ENCODE peak calls at places on chromosomes 6 and 20, in four cellular contexts. One of them, this sample, is unnamed.

GRCh38 chr6:22612241-22612640 is 42.9 kb downstream of the HDGFL1 start:
- DNase-seq in A549: no peak
- DNase-seq in K562: no peak
- DNase-seq in GM12878: no peak
- DNase-seq in this sample: peak; percentile 60

GRCh38 chr6:143965503-143966171 is 42.4 kb downstream of the PLAGL1 start:
- DNase-seq in A549: no peak
- DNase-seq in K562: no peak
- DNase-seq in GM12878: no peak
- DNase-seq in this sample: peak; percentile 58

GRCh38 chr6:2632368-2632767 is 118.4 kb downstream of the MYLK4 start:
- DNase-seq in A549: no peak
- DNase-seq in K562: no peak
- DNase-seq in GM12878: no peak
- DNase-seq in this sample: peak; percentile 46

GRCh38 chr20:5061209-5061608 is 58.5 kb downstream of the PCNA start:
- DNase-seq in A549: peak; percentile 87
- DNase-seq in K562: no peak
- DNase-seq in GM12878: no peak
- DNase-seq in this sample: peak; percentile 48

GRCh38 chr20:62356143-62356947 is 10.8 kb downstream of the LAMA5 start:
- DNase-seq in A549: peak; percentile 45
- DNase-seq in K562: no peak
- DNase-seq in GM12878: no peak
- DNase-seq in this sample: no peak

GRCh38 chr6:36701401-36701991 is 3.9 kb downstream of the RAB44 start:
- DNase-seq in A549: no peak
- DNase-seq in K562: no peak
- DNase-seq in GM12878: no peak
- DNase-seq in this sample: no peak

GRCh38 chr6:37317312-37318038 is 36.3 kb upstream of the RNF8 start:
- DNase-seq in A549: no peak
- DNase-seq in K562: no peak
- DNase-seq in GM12878: no peak
- DNase-seq in this sample: no peak

GRCh38 chr6:73054958-73055357 is 170.3 kb downstream of the KHDC1L start:
- DNase-seq in A549: no peak
- DNase-seq in K562: no peak
- DNase-seq in GM12878: no peak
- DNase-seq in this sample: no peak

GRCh38 chr6:101832371-101832770 is 438.9 kb downstream of the GRIK2 start:
- DNase-seq in A549: no peak
- DNase-seq in K562: no peak
- DNase-seq in GM12878: no peak
- DNase-seq in this sample: no peak

GRCh38 chr6:50187212-50188055 is 137.7 kb upstream of the DEFB112 start:
- DNase-seq in A549: no peak
- DNase-seq in K562: no peak
- DNase-seq in GM12878: no peak
- DNase-seq in this sample: no peak

GRCh38 chr20:2558581-2559301 is 22.4 kb downstream of the TMC2 start:
- DNase-seq in A549: no peak
- DNase-seq in K562: no peak
- DNase-seq in GM12878: no peak
- DNase-seq in this sample: no peak

GRCh38 chr6:25022140-25022553 is 86.4 kb upstream of the RIPOR2 start:
- DNase-seq in A549: no peak
- DNase-seq in K562: no peak
- DNase-seq in GM12878: no peak
- DNase-seq in this sample: peak; percentile 77

GRCh38 chr6:87391334-87391733 is 16.4 kb upstream of the CFAP206 start:
- DNase-seq in A549: peak; percentile 20
- DNase-seq in K562: peak; percentile 21
- DNase-seq in GM12878: no peak
- DNase-seq in this sample: peak; percentile 29

GRCh38 chr6:125250511-125250910 is 51.3 kb downstream of the HDDC2 start:
- DNase-seq in A549: no peak
- DNase-seq in K562: no peak
- DNase-seq in GM12878: no peak
- DNase-seq in this sample: no peak

GRCh38 chr6:28867078-28867414 is 56.7 kb downstream of the TRIM27 start:
- DNase-seq in A549: no peak
- DNase-seq in K562: no peak
- DNase-seq in GM12878: no peak
- DNase-seq in this sample: peak; percentile 3

GRCh38 chr6:54194067-54194466 is 82.8 kb downstream of the MLIP start:
- DNase-seq in A549: no peak
- DNase-seq in K562: no peak
- DNase-seq in GM12878: no peak
- DNase-seq in this sample: peak; percentile 58

GRCh38 chr20:561437-562231 is 18.0 kb upstream of the CSNK2A1 start:
- DNase-seq in A549: peak; percentile 80
- DNase-seq in K562: peak; percentile 48
- DNase-seq in GM12878: no peak
- DNase-seq in this sample: peak; percentile 63

GRCh38 chr20:25692499-25692898 is 4.2 kb downstream of the ZNF337 start:
- DNase-seq in A549: no peak
- DNase-seq in K562: no peak
- DNase-seq in GM12878: no peak
- DNase-seq in this sample: no peak

GRCh38 chr6:151063339-151063738 is 176.4 kb upstream of the AKAP12 start:
- DNase-seq in A549: no peak
- DNase-seq in K562: no peak
- DNase-seq in GM12878: no peak
- DNase-seq in this sample: peak; percentile 72

GRCh38 chr6:151436814-151437213 is 15.1 kb downstream of the RMND1 start:
- DNase-seq in A549: peak; percentile 20
- DNase-seq in K562: no peak
- DNase-seq in GM12878: no peak
- DNase-seq in this sample: peak; percentile 48

GRCh38 chr6:159080217-159080976 is 35.6 kb upstream of the TAGAP start:
- DNase-seq in A549: no peak
- DNase-seq in K562: no peak
- DNase-seq in GM12878: no peak
- DNase-seq in this sample: no peak

GRCh38 chr6:68128211-68128610 is 506.9 kb upstream of the ADGRB3 start:
- DNase-seq in A549: no peak
- DNase-seq in K562: no peak
- DNase-seq in GM12878: no peak
- DNase-seq in this sample: no peak

GRCh38 chr20:40571625-40572024 is 117.4 kb downstream of the MAFB start:
- DNase-seq in A549: no peak
- DNase-seq in K562: no peak
- DNase-seq in GM12878: no peak
- DNase-seq in this sample: no peak

GRCh38 chr6:145036848-145037567 is 698.3 kb downstream of the EPM2A start:
- DNase-seq in A549: no peak
- DNase-seq in K562: no peak
- DNase-seq in GM12878: no peak
- DNase-seq in this sample: peak; percentile 19

DNA sequence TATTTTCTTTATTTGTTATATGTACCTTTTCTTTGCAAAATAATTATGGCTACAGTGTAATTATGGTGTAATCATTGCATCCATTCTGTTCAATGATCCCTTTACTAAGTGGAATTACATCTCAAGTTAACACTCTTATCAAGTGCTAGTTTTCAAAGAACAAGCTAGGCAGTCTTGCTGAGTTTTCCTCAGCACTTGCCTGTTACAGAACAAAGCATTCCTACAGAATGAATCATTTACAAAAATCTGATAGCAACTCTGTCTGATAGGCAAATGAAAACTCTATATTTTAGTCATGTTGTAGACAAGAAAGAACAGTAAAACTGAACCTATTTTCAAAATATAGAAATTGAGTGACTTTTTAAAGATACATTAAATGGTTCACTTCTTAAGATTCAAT is 109.8 kb upstream of the POU3F2 start:
- DNase-seq in A549: no peak
- DNase-seq in K562: no peak
- DNase-seq in GM12878: no peak
- DNase-seq in this sample: no peak
- TF ChIP-seq ELK1 in A549: no peak
- TF ChIP-seq ELK1 in K562: no peak
- TF ChIP-seq ELK1 in GM12878: no peak
- TF ChIP-seq ELK1 in this sample: no peak

GRCh38 chr6:55756711-55757110 is 118.7 kb downstream of the BMP5 start:
- DNase-seq in A549: no peak
- DNase-seq in K562: no peak
- DNase-seq in GM12878: no peak
- DNase-seq in this sample: no peak

GRCh38 chr6:55758156-55758942 is 117.0 kb downstream of the BMP5 start:
- DNase-seq in A549: peak; percentile 57
- DNase-seq in K562: no peak
- DNase-seq in GM12878: no peak
- DNase-seq in this sample: peak; percentile 91
- TF ChIP-seq RCOR1 in A549: no peak
- TF ChIP-seq RCOR1 in K562: no peak
- TF ChIP-seq RCOR1 in GM12878: no peak
- TF ChIP-seq RCOR1 in this sample: no peak

GRCh38 chr20:58268421-58268821 is 40.0 kb upstream of the ANKRD60 start:
- DNase-seq in A549: peak; percentile 23
- DNase-seq in K562: no peak
- DNase-seq in GM12878: no peak
- DNase-seq in this sample: no peak

GRCh38 chr20:58274384-58274783 is 35.1 kb upstream of the RAB22A start:
- DNase-seq in A549: no peak
- DNase-seq in K562: no peak
- DNase-seq in GM12878: no peak
- DNase-seq in this sample: no peak

GRCh38 chr20:58268936-58269619 is 40.4 kb upstream of the RAB22A start:
- DNase-seq in A549: no peak
- DNase-seq in K562: no peak
- DNase-seq in GM12878: no peak
- DNase-seq in this sample: peak; percentile 46

GRCh38 chr20:58267389-58268215 is 39.1 kb upstream of the ANKRD60 start:
- DNase-seq in A549: no peak
- DNase-seq in K562: no peak
- DNase-seq in GM12878: no peak
- DNase-seq in this sample: no peak

DNA sequence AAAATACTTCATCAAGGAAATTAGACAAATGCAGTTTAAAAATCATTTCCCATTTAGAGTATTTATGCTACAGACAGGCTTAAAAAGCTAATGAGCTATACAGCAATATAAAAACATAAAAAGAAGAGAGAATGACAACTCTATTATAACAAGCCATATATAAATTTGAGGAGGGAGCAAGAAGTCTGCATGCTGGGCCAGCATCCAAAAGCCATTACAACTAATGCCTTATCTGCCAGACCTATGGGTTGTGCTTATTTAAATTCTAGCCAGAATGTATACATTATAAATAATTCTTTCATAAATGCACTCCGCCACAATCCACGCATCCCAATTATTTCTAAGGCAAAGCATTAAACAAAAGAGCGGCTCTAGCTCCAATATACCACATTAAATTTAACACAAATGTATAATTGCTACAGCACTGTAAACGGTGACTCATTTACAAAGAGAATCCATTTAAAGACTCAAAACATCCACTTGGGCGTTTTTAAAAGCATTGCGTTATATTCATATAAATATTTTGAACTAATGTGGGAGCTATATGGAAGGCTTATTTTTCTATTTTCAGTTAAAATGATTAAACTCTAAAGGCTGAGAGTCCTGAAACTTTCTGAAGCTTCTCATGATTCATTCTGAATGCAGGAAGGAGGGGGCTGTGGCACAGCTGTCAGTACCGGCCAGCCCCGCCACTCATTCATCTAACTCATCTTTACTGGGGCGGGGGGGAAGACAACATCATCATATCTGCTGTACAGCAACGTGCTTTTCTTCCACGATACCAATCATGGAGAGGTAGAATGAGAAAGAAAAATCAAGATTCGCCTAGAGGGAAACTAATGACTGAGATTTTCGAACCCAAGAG is 37.7 kb upstream of the RAB22A start:
- DNase-seq in A549: no peak
- DNase-seq in K562: no peak
- DNase-seq in GM12878: no peak
- DNase-seq in this sample: peak; percentile 71
- TF ChIP-seq ELK1 in A549: no peak
- TF ChIP-seq ELK1 in K562: no peak
- TF ChIP-seq ELK1 in GM12878: no peak
- TF ChIP-seq ELK1 in this sample: no peak

GRCh38 chr20:32509639-32510066 is 75.5 kb downstream of the NOL4L start:
- DNase-seq in A549: peak; percentile 23
- DNase-seq in K562: no peak
- DNase-seq in GM12878: no peak
- DNase-seq in this sample: peak; percentile 54

GRCh38 chr20:32511358-32512046 is 73.6 kb downstream of the NOL4L start:
- DNase-seq in A549: no peak
- DNase-seq in K562: no peak
- DNase-seq in GM12878: no peak
- DNase-seq in this sample: no peak

GRCh38 chr20:32510601-32511357 is 74.4 kb downstream of the NOL4L start:
- DNase-seq in A549: no peak
- DNase-seq in K562: peak; percentile 70
- DNase-seq in GM12878: no peak
- DNase-seq in this sample: no peak

GRCh38 chr20:32508775-32509119 is 76.4 kb downstream of the NOL4L start:
- DNase-seq in A549: no peak
- DNase-seq in K562: no peak
- DNase-seq in GM12878: no peak
- DNase-seq in this sample: no peak

DNA sequence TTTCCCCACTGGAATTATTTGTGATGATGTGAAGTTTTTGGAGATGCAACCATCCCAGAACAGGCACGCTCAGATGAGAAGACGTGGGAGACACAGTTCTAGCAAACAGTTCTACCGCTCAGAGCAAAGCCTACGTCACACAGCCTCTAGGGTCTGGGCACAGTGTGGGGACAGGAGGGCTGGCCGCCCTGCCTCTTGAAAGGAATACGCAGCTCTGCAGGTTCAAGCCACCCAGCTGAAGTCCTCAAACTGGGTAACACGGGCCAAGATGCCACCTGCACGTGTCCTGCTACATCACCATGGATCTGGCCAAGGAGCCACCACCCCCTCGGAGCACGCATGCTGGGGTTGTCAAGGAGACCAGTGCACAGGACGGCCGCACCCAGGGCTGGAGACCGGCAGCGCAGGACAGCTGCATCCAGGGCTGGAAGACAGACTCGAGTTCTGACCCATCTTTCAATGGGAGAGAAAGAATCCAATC is 75.0 kb downstream of the NOL4L start:
- DNase-seq in A549: no peak
- DNase-seq in K562: no peak
- DNase-seq in GM12878: no peak
- DNase-seq in this sample: no peak
- TF ChIP-seq RCOR1 in A549: no peak
- TF ChIP-seq RCOR1 in K562: no peak
- TF ChIP-seq RCOR1 in GM12878: no peak
- TF ChIP-seq RCOR1 in this sample: no peak

This sample was measured in IMR-90.